ENCODE peak calls at places on chromosome 11, in five cellular contexts. M, F, U, Y and W are unnamed samples. For H3K4me1 and H3K9me3, the result is how much of the 10 kb centered on the place peaks cover.

GRCh38 chr11:783581-784015 is 6.3 kb downstream of the CEND1 start:
- DNase-seq in M (peak), F (peak), U (peak), Y (peak), W (peak)

GRCh38 chr11:131837562-131837961 is 467.1 kb downstream of the NTM start:
- DNase-seq in M (no peak), F (no peak), U (no peak), Y (no peak), W (no peak)

GRCh38 chr11:27558401-27558800 is 51.8 kb upstream of the LIN7C start:
- DNase-seq in M (no peak), F (no peak), U (no peak), Y (no peak), W (no peak)

GRCh38 chr11:119094816-119095065 is 6.9 kb downstream of the DPAGT1 start:
- DNase-seq in M (peak), F (peak), U (peak), Y (peak), W (peak)

GRCh38 chr11:26194871-26195270 is 137.1 kb upstream of the ANO3 start:
- DNase-seq in M (no peak), F (no peak), U (no peak), Y (no peak), W (no peak)

GRCh38 chr11:10646005-10646404 is 47.5 kb downstream of the IRAG1 start:
- DNase-seq in M (no peak), F (no peak), U (no peak), Y (peak), W (no peak)

GRCh38 chr11:79026803-79027445 is 413.9 kb downstream of the TENM4 start:
- DNase-seq in M (no peak), F (no peak), U (no peak), Y (no peak), W (no peak)

GRCh38 chr11:17498058-17498457 is 21.4 kb upstream of the ABCC8 start:
- DNase-seq in M (no peak), F (no peak), U (no peak), Y (no peak), W (no peak)

GRCh38 chr11:58980159-58980843 is 41.0 kb downstream of the GLYATL1 start:
- DNase-seq in M (no peak), F (no peak), U (no peak), Y (no peak), W (no peak)

GRCh38 chr11:2576116-2576515 is 123.7 kb downstream of the KCNQ1OT1 start:
- DNase-seq in M (peak), F (no peak), U (no peak), Y (peak), W (no peak)

GRCh38 chr11:14373941-14374646 is 15.1 kb upstream of the RRAS2 start:
- DNase-seq in M (no peak), F (no peak), U (peak), Y (peak), W (peak)

GRCh38 chr11:11334607-11335006 is 18.4 kb downstream of the CSNK2A3 start:
- DNase-seq in M (no peak), F (no peak), U (no peak), Y (no peak), W (no peak)

GRCh38 chr11:77471520-77472234 is 2.2 kb downstream of the PAK1 start:
- DNase-seq in M (no peak), F (no peak), U (no peak), Y (no peak), W (no peak)

GRCh38 chr11:92440701-92441338 is 216.2 kb downstream of the FAT3 start:
- DNase-seq in M (no peak), F (peak), U (no peak), Y (no peak), W (no peak)

GRCh38 chr11:117715801-117716200 is 81.2 kb downstream of the DSCAML1 start:
- DNase-seq in M (no peak), F (no peak), U (no peak), Y (no peak), W (no peak)

GRCh38 chr11:66317766-66318575 is 1.1 kb upstream of the CD248 start:
- DNase-seq in M (no peak), F (no peak), U (peak), Y (peak), W (no peak)
- H3K4me1 ChIP-seq in M (under half), F (under half), U (under half), Y (under half), W (under half)

GRCh38 chr11:60129853-60130252 is 41.4 kb downstream of the MS4A2 start:
- DNase-seq in M (no peak), F (no peak), U (no peak), Y (no peak), W (no peak)
- H3K9me3 ChIP-seq in M (under half), F (under half), U (under half), Y (under half), W (under half)

DNA sequence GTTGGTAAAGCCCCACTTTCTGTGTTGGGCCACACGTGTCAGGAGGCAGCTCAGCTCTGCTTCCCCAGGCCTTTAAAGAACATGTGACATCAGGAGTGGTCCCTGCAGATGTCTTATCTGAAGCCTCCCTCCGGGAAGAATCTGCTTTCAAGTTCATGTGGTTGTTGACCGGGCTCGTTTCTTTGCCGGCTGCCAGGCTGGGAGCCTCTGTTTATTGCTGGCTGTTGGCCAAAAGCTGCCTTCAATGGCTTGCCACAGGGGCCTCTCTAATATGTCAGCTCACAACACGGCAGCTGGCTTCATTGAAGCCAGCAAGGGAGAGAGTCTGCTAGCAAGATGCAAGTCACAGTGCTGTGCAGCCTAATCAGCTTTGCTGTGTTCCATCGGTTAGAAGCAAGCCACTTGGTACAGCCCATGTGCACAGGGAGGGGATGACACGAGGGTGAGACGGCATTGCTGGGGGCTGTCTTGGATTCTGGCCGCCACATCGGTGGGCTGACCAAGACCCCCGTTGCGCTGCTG is 14.6 kb downstream of the MRGPRF start:
- DNase-seq in M (no peak), F (no peak), U (peak), Y (no peak), W (no peak)
- H3K4me1 ChIP-seq in M (under half), F (under half), U (under half), Y (under half), W (half or more)

DNA sequence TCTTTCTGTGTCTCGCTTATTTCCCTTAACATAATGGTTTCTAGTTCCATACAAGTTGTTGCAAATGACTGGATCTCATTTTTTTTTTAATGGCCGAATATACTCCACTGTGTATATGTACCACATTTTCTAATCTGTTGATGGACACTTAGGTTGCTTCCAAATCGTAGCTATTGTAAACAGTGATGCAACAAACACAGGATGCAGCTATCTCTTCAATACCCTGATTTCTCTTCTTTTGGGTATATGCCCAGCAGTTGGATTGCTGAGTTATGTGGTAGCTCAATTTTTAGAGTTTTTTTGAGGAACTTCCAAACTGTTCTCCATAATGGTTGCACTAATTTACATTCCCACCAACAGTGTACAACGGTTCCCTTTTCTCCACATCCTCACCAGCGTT is 100.4 kb upstream of the CHORDC1 start:
- DNase-seq in M (no peak), F (no peak), U (no peak), Y (no peak), W (no peak)
- H3K9me3 ChIP-seq in M (under half), F (under half), U (under half), Y (under half), W (under half)